ENCODE peak calls at places on chromosomes 2 and 18, in five cellular contexts. Q is A549, G is uterus, F is HCT116, H is adrenal gland. V is an unnamed sample.

GRCh38 chr2:188117706-188118105 is 174.0 kb upstream of the GULP1 start:
- DNase-seq in Q (no peak), H (no peak), F (no peak), G (no peak), V (no peak)

GRCh38 chr18:35026407-35027061 is 14.7 kb upstream of the MAPRE2 start:
- DNase-seq in F (no peak), Q (no peak), H (no peak), G (no peak), V (no peak)

GRCh38 chr2:174334781-174335604 is at the start of gene SP9:
- DNase-seq in F (no peak), Q (peak; percentile 89), H (no peak), G (no peak), V (peak; percentile 34)

GRCh38 chr2:120483355-120483754 is 137.4 kb downstream of the INHBB start:
- DNase-seq in H (no peak), F (no peak), G (no peak), Q (no peak), V (no peak)

GRCh38 chr18:66005831-66006588 is 255.2 kb downstream of the CDH7 start:
- DNase-seq in Q (no peak), F (no peak), H (no peak), G (no peak), V (no peak)

GRCh38 chr18:54181856-54182612 is 42.4 kb downstream of the MBD2 start:
- DNase-seq in G (no peak), Q (no peak), H (no peak), F (no peak), V (no peak)

GRCh38 chr2:204645018-204645775 is 99.9 kb downstream of the PARD3B start:
- DNase-seq in H (no peak), Q (peak; percentile 14), G (no peak), F (no peak), V (no peak)

GRCh38 chr2:122583159-122583917 is 827.9 kb downstream of the TSN start:
- DNase-seq in F (no peak), H (no peak), Q (no peak), G (no peak), V (no peak)

GRCh38 chr2:224059178-224059577 is 20.1 kb upstream of the SERPINE2 start:
- DNase-seq in H (no peak), F (no peak), G (no peak), Q (no peak), V (no peak)

GRCh38 chr2:175169191-175169590 is 1.2 kb upstream of the ATF2 start:
- DNase-seq in H (no peak), F (no peak), Q (no peak), G (no peak), V (no peak)

GRCh38 chr18:53702480-53702879 is 522.0 kb downstream of the MBD2 start:
- DNase-seq in F (no peak), Q (no peak), G (no peak), H (no peak), V (no peak)

GRCh38 chr18:45066868-45067267 is 386.2 kb downstream of the SETBP1 start:
- DNase-seq in H (no peak), Q (no peak), F (no peak), G (no peak), V (no peak)

GRCh38 chr2:137190411-137191190 is 425.3 kb downstream of the THSD7B start:
- DNase-seq in F (no peak), G (no peak), Q (no peak), H (no peak), V (no peak)

GRCh38 chr2:117776888-117777287 is 37.6 kb upstream of the DDX18 start:
- DNase-seq in Q (no peak), H (no peak), G (no peak), F (no peak), V (no peak)

GRCh38 chr2:71891719-71892118 is 255.9 kb downstream of the CYP26B1 start:
- DNase-seq in G (no peak), H (no peak), Q (no peak), F (no peak), V (no peak)

GRCh38 chr2:233480490-233481202 is 85.9 kb downstream of the USP40 start:
- DNase-seq in G (no peak), H (no peak), F (no peak), Q (peak; percentile 46), V (peak; percentile 52)

GRCh38 chr2:33104052-33104623 is 157.4 kb downstream of the LTBP1 start:
- DNase-seq in G (no peak), F (peak; percentile 6), H (no peak), Q (peak; percentile 57), V (no peak)

GRCh38 chr2:106624787-106625369 is 137.7 kb downstream of the CD8B2 start:
- DNase-seq in Q (no peak), H (no peak), G (no peak), F (no peak), V (no peak)

GRCh38 chr2:122634261-122634660 is 878.8 kb downstream of the TSN start:
- DNase-seq in F (no peak), Q (peak; percentile 26), G (no peak), H (no peak), V (no peak)

GRCh38 chr2:191666733-191667132 is 11.2 kb upstream of the NABP1 start:
- DNase-seq in G (no peak), Q (no peak), H (no peak), F (no peak), V (no peak)

GRCh38 chr2:174263989-174264388 is 15.7 kb upstream of the OLA1 start:
- DNase-seq in F (peak; percentile 90), G (no peak), H (no peak), Q (peak; percentile 81), V (no peak)

GRCh38 chr2:105397959-105398521 is 811 bp downstream of the FHL2 start:
- DNase-seq in F (no peak), Q (no peak), H (no peak), G (no peak), V (no peak)

DNA sequence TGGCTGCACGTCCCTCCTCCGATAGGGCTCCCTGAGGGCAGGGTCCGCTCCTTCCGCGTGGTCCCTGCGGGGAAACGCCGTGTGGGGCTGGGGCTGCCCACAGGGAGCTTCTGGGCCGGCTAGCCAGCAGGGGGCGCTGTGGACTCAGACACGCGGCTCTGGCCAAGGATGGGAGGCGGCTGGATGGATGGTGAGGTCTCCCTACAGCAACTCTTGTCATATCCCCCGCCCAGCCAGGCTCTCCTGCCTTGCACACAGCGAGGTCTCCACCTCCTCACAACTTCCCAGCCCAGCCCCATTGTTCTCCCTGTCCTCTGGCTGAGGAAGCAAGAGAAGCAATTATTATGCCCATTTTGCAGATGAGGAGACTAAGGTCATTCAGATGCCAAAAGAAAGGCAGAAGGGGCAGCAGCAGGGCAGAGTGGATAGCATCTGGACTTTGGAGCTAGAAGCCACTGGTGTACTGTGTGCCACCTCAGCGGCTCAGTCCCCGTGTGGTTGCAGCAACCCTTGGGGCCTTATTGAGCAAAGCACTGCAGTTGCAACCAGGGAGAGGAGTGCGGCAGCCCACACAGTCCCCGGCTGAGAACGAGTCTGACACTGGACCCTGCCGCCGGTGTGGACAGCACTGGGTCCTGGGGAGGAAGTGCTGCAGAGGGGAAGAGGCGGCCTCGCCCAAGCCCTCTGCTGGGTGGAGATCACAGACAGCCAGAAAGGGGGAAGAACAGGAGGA is 99.0 kb downstream of the ZFP36L2 start:
- DNase-seq in G (no peak), Q (peak; percentile 72), H (peak; percentile 75), F (peak; percentile 33), V (peak; percentile 84)
- TF ChIP-seq POLR2A in G (no peak), Q (no peak), H (no peak), F (no peak), V (no peak)

GRCh38 chr2:139055165-139055564 is 275.0 kb upstream of the NXPH2 start:
- DNase-seq in Q (no peak), G (no peak), F (no peak), H (no peak), V (no peak)

GRCh38 chr2:139059617-139060016 is 279.4 kb upstream of the NXPH2 start:
- DNase-seq in G (no peak), Q (no peak), H (no peak), F (no peak), V (no peak)
- TF ChIP-seq POLR2A in G (no peak), Q (no peak), H (no peak), F (no peak), V (no peak)

GRCh38 chr2:219161097-219161496 is 482 bp upstream of the NHEJ1 start:
- DNase-seq in G (no peak), F (no peak), H (no peak), Q (no peak), V (no peak)

GRCh38 chr2:219158586-219158985 is 2.0 kb downstream of the NHEJ1 start:
- DNase-seq in G (no peak), F (no peak), Q (no peak), H (no peak), V (no peak)

GRCh38 chr2:219158025-219158424 is 2.6 kb downstream of the NHEJ1 start:
- DNase-seq in H (no peak), Q (no peak), F (no peak), G (no peak), V (no peak)

GRCh38 chr2:219159771-219160185 is 837 bp downstream of the NHEJ1 start:
- DNase-seq in H (no peak), Q (no peak), F (no peak), G (no peak), V (no peak)

DNA sequence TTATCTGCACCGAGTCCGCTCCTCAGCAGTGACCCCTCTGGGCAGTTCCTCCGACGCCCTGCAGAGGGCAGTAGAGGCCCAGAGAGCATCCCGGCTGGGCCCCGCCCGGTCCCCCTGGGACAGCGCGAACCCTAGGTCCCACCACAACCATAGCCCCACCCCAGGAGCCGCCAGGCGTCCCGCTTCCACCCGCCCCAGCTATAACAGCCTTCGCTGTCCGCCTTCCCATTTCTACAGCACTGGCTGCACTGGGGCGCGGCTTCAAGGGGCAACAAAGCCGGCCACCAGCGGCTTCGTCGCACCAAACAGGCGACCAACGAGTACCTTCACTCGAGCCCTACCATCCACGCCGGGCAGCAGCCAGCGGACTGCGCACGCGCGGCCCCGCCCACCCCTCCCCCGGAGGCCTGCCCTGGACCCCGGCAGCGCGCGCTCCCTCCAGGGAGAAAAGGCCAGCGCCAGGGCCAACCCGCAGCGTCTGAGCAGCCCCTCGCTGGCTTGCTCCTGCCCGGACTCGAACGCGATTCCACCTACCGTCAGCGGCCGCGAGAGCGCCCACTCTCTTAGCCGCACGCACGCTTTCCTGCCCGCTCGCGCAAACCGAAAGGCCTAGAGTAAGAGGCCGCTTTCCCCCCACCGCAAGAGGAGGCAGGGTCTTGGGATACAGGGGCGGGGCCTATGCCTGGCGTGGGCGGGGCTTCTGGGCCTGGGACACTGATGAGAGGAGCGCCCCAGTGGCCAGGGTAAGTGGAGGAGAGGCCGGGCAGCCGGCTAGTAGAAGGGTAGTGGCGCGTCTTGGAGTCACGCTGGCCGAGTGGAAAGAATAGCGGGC is at the start of gene NHEJ1:
- DNase-seq in G (peak; percentile 99), Q (peak; percentile 95), H (peak; percentile 98), F (peak; percentile 88), V (peak; percentile 99)
- TF ChIP-seq POLR2A in G (peak; percentile 31), Q (peak; percentile 80), H (peak; percentile 44), F (peak; percentile 86), V (peak; percentile 63)

DNA sequence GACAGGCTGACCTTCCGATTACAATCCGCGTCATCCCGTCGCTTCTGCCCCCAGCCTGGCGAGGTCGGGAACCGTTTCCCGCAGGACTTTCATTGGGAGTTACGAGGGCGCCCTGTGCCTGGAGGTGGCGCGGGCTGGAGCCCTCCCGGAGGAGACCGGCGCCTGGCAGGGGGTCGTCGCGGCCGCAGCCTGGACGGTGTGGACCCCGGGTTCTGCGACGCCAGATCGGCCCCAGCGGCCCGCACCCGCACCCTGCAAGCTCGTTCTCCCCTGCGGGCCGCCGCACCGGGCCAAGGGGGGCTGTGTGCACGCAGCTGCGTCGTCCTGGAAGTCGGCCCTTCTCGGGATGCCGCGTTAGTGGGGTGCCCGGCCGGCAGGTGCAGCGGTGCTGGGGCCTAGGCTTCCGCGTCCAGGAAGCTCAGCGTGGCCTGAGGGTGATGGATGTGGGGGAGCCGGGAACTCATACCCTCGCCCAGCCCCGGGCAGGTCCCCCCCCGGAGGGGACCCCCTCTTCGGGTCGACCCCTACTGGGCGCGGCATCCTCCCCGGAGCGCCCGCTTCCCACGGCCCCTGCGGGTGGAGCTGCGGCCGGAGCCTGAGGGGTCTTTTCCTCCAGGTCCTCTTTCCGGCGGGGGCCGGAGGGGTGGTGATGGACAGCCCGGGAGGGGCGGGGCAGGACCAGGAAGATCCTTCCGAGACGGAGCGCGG is 64.0 kb downstream of the LRRFIP1 start:
- DNase-seq in Q (peak; percentile 38), F (no peak), H (peak; percentile 60), G (no peak), V (peak; percentile 56)
- TF ChIP-seq POLR2A in Q (no peak), F (no peak), H (no peak), G (peak; percentile 36), V (peak; percentile 57)